ENCODE peak calls at places on chromosome 19, in four cellular contexts. V is EH; L is activated naive CD4-positive, alpha-beta T cell treated with anti-CD3 and anti-CD28 coated beads for 36 hours; B is retina. N is an unnamed sample.

GRCh38 chr19:40154121-40154680 is 37.0 kb upstream of the MAP3K10 start:
- DNase-seq in V (no peak), L (no peak), B (no peak), N (no peak)

GRCh38 chr19:1632462-1633268 is 19.8 kb downstream of the TCF3 start:
- DNase-seq in V (no peak), L (no peak), B (no peak), N (no peak)

GRCh38 chr19:42199440-42200115 is 17.9 kb downstream of the DEDD2 start:
- DNase-seq in V (no peak), L (peak; percentile 88), B (no peak), N (no peak)

GRCh38 chr19:58361900-58362271 is 665 bp downstream of the ZNF497 start:
- DNase-seq in V (no peak), L (peak; percentile 42), B (no peak), N (no peak)

GRCh38 chr19:46493236-46494114 is 2.2 kb downstream of the PNMA8B start:
- DNase-seq in V (no peak), L (peak; percentile 60), B (peak; percentile 67), N (peak; percentile 31)

GRCh38 chr19:45952691-45953505 is 20.8 kb downstream of the NOVA2 start:
- DNase-seq in V (peak; percentile 58), L (peak; percentile 64), B (peak; percentile 82), N (peak; percentile 27)

GRCh38 chr19:31154021-31154420 is 195.2 kb downstream of the TSHZ3 start:
- DNase-seq in V (peak; percentile 58), L (no peak), B (no peak), N (peak; percentile 41)

GRCh38 chr19:18392417-18392816 is 5.0 kb downstream of the LRRC25 start:
- DNase-seq in V (no peak), L (no peak), B (no peak), N (no peak)

GRCh38 chr19:31470229-31470939 is 121.1 kb upstream of the TSHZ3 start:
- DNase-seq in V (no peak), L (no peak), B (no peak), N (no peak)

GRCh38 chr19:1455002-1455335 is 5.0 kb downstream of the APC2 start:
- DNase-seq in V (no peak), L (no peak), B (no peak), N (no peak)

GRCh38 chr19:5057860-5058259 is 88.9 kb downstream of the KDM4B start:
- DNase-seq in V (peak; percentile 40), L (no peak), B (no peak), N (peak; percentile 17)

GRCh38 chr19:2449019-2449418 is 7.7 kb downstream of the LMNB2 start:
- DNase-seq in V (peak; percentile 45), L (no peak), B (no peak), N (peak; percentile 39)

GRCh38 chr19:40304306-40304705 is 19.2 kb upstream of the AKT2 start:
- DNase-seq in V (peak; percentile 10), L (no peak), B (no peak), N (no peak)

GRCh38 chr19:27793128-27793643 is 1419.8 kb downstream of the UQCRFS1 start:
- DNase-seq in V (peak; percentile 88), L (peak; percentile 76), B (no peak), N (peak; percentile 78)

GRCh38 chr19:38081547-38082255 is 142.3 kb downstream of the DPF1 start:
- DNase-seq in V (no peak), L (no peak), B (no peak), N (no peak)

GRCh38 chr19:49130325-49130724 is 11.0 kb downstream of the PPFIA3 start:
- DNase-seq in V (no peak), L (no peak), B (no peak), N (no peak)

GRCh38 chr19:18304496-18305312 is 18.2 kb downstream of the LSM4 start:
- DNase-seq in V (peak; percentile 89), L (peak; percentile 87), B (peak; percentile 82), N (peak; percentile 84)

GRCh38 chr19:15935167-15935702 is 906 bp upstream of the CYP4F11 start:
- DNase-seq in V (no peak), L (no peak), B (no peak), N (no peak)

GRCh38 chr19:55348317-55349034 is 6.0 kb downstream of the COX6B2 start:
- DNase-seq in V (no peak), L (no peak), B (peak; percentile 47), N (no peak)

GRCh38 chr19:53659292-53659691 is 27.5 kb downstream of the DPRX start:
- DNase-seq in V (no peak), L (peak; percentile 18), B (no peak), N (peak; percentile 63)

GRCh38 chr19:43682824-43683661 is 13.1 kb upstream of the PLAUR start:
- DNase-seq in V (no peak), L (no peak), B (no peak), N (no peak)

GRCh38 chr19:27675771-27676170 is 1537.2 kb downstream of the UQCRFS1 start:
- DNase-seq in V (no peak), L (no peak), B (no peak), N (no peak)

GRCh38 chr19:33796164-33797100 is at the start of gene KCTD15:
- DNase-seq in V (peak; percentile 58), L (peak; percentile 41), B (peak; percentile 89), N (peak; percentile 59)

GRCh38 chr19:7428651-7429113 is 60.2 kb downstream of the PEX11G start:
- DNase-seq in V (no peak), L (no peak), B (no peak), N (no peak)

GRCh38 chr19:52640916-52641315 is 2.8 kb upstream of the ZNF83 start:
- DNase-seq in V (peak; percentile 7), L (no peak), B (no peak), N (peak; percentile 17)

N was measured in iris pigment epithelial cell.